ENCODE peak calls at places on chromosomes 5 and 9, in eight cellular contexts. S is left ventricle myocardium inferior, N is GM23248, L is MM.1S, V is colonic mucosa, A is mammary epithelial cell, Q is neural progenitor cell, G is cardiac muscle cell. D is an unnamed sample. For H3K4me1 and H3K27me3, the result is how much of the 10 kb centered on the place peaks cover.

GRCh38 chr5:141669519-141669918 is 12.5 kb downstream of the ARAP3 start:
- DNase-seq in S (no peak), N (peak), L (no peak), V (no peak), A (no peak), Q (no peak), G (no peak), D (no peak)

GRCh38 chr5:143499480-143500114 is 96.1 kb upstream of the NR3C1 start:
- DNase-seq in S (no peak), N (no peak), L (no peak), V (no peak), A (no peak), Q (no peak), G (no peak), D (no peak)

GRCh38 chr5:133336121-133336968 is 276.0 kb downstream of the FSTL4 start:
- DNase-seq in S (no peak), N (no peak), L (no peak), V (no peak), A (peak), Q (no peak), G (no peak), D (no peak)

GRCh38 chr9:125426926-125427325 is 165.3 kb downstream of the GAPVD1 start:
- DNase-seq in S (no peak), N (no peak), L (no peak), V (no peak), A (no peak), Q (no peak), G (no peak), D (no peak)

GRCh38 chr5:157372472-157372822 is 87.6 kb upstream of the NIPAL4 start:
- DNase-seq in S (no peak), N (no peak), L (no peak), V (no peak), A (no peak), Q (no peak), G (no peak), D (no peak)

GRCh38 chr9:126327750-126328120 is 1.1 kb downstream of the MVB12B start:
- DNase-seq in S (no peak), N (no peak), L (no peak), V (no peak), A (no peak), Q (peak), G (no peak), D (no peak)

GRCh38 chr5:33079548-33079947 is 361.2 kb upstream of the TARS1 start:
- DNase-seq in S (no peak), N (no peak), L (no peak), V (no peak), A (no peak), Q (no peak), G (peak), D (no peak)

GRCh38 chr5:78797945-78798731 is 149.6 kb upstream of the LHFPL2 start:
- DNase-seq in S (no peak), N (peak), L (no peak), V (no peak), A (no peak), Q (no peak), G (peak), D (no peak)

GRCh38 chr9:133533878-133534277 is 626 bp upstream of the ADAMTSL2 start:
- DNase-seq in S (no peak), N (peak), L (no peak), V (no peak), A (no peak), Q (no peak), G (peak), D (no peak)

GRCh38 chr9:114638441-114638840 is 19.2 kb downstream of the TEX53 start:
- DNase-seq in S (no peak), N (no peak), L (no peak), V (no peak), A (no peak), Q (peak), G (no peak), D (no peak)

DNA sequence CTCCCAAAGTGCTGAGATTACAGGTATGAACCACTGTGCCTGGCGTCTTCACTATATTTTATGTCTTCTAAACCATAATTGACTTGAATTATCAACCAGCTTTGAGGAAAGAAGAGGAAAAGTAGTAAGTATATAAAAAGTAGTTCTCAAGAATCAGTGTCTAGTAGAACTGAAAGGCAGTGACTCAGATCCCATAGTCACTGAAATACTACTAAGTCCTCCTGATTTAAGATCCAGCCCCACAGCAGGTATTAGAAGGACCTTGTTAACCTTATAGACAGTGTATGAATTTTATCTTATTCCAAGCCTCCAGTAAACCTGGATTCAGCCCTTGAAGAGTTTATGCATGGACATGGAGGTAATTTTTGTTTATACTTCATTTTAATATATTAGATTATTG is 31.5 kb downstream of the LNPEP start:
- DNase-seq in S (no peak), N (no peak), L (no peak), V (no peak), A (no peak), Q (no peak), G (no peak), D (no peak)
- H3K4me1 ChIP-seq in S (half or more), N (under half), L (under half), V (under half), A (under half), Q (under half), G (under half), D (under half)

GRCh38 chr5:93610581-93611167 is 27.7 kb downstream of the NR2F1 start:
- DNase-seq in S (no peak), N (no peak), L (no peak), V (no peak), A (no peak), Q (peak), G (no peak), D (no peak)
- H3K27me3 ChIP-seq in S (half or more), N (half or more), L (under half), V (half or more), A (half or more), Q (half or more), G (half or more), D (half or more)

GRCh38 chr9:94867842-94868312 is 141.4 kb downstream of the AOPEP start:
- DNase-seq in S (no peak), N (peak), L (no peak), V (no peak), A (peak), Q (no peak), G (peak), D (no peak)
- H3K4me1 ChIP-seq in S (half or more), N (half or more), L (under half), V (under half), A (under half), Q (under half), G (half or more), D (under half)

GRCh38 chr5:95280692-95281091 is 4.2 kb downstream of the MCTP1 start:
- DNase-seq in S (no peak), N (no peak), L (no peak), V (no peak), A (no peak), Q (no peak), G (no peak), D (no peak)

GRCh38 chr5:95283761-95284511 is 958 bp downstream of the MCTP1 start:
- DNase-seq in S (no peak), N (peak), L (peak), V (peak), A (peak), Q (peak), G (peak), D (peak)

GRCh38 chr5:95284512-95285405 is at the start of gene MCTP1:
- DNase-seq in S (peak), N (peak), L (peak), V (no peak), A (peak), Q (peak), G (peak), D (peak)

GRCh38 chr5:95283022-95283615 is 1.8 kb downstream of the MCTP1 start:
- DNase-seq in S (no peak), N (no peak), L (no peak), V (no peak), A (peak), Q (peak), G (no peak), D (no peak)

GRCh38 chr5:95281211-95281610 is 3.7 kb downstream of the MCTP1 start:
- DNase-seq in S (no peak), N (peak), L (no peak), V (no peak), A (peak), Q (peak), G (peak), D (no peak)
- H3K27me3 ChIP-seq in S (half or more), N (half or more), L (under half), V (under half), A (under half), Q (under half), G (half or more), D (under half)

GRCh38 chr5:139636207-139636792 is 11.8 kb upstream of the CXXC5 start:
- DNase-seq in S (no peak), N (peak), L (peak), V (peak), A (peak), Q (no peak), G (no peak), D (no peak)

GRCh38 chr5:139638090-139638735 is 9.9 kb upstream of the CXXC5 start:
- DNase-seq in S (peak), N (peak), L (peak), V (peak), A (no peak), Q (peak), G (peak), D (peak)

GRCh38 chr5:139636975-139637408 is 11.2 kb upstream of the CXXC5 start:
- DNase-seq in S (no peak), N (peak), L (peak), V (no peak), A (peak), Q (no peak), G (no peak), D (no peak)

GRCh38 chr5:139638736-139639618 is 9.2 kb upstream of the CXXC5 start:
- DNase-seq in S (no peak), N (no peak), L (no peak), V (peak), A (no peak), Q (peak), G (no peak), D (no peak)

DNA sequence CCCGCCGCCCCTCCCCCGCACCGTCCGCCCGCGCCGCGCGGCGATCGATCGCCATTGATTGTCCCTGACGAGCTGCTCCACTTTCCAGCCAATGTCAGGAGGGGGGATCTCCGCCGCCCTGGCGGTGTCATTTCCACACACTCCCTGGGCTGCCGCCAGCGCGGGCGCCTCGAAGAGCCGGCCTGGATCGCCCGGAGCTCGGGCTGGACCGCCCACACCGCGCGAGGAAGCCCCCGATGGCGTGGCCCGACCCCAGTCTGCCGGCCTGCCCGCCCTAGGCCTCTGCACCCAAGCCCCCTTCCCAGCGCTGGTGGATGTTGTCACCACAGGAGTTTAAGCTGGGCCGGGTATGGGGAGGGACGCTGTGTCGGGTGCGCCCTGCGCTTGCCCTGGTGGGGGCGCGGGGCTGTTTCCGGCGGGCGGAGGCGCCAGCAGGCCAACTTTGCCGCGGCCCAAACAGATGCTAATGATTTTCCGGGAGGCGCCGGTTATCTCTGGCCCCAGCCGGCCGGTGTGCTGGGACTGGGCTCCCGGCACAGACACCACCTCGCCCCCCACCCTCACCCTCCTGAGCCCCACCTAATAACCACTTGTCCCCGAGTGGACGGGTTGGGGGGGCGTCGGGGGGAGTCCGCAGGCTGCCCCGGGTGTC is 10.6 kb upstream of the CXXC5 start:
- DNase-seq in S (peak), N (peak), L (peak), V (peak), A (peak), Q (peak), G (peak), D (peak)
- H3K4me1 ChIP-seq in S (half or more), N (under half), L (half or more), V (under half), A (under half), Q (under half), G (under half), D (under half)

D was measured in HAP-1.